ENCODE peak calls at places on chromosome 7, in six cellular contexts. K, R, E, Z, B and P are unnamed samples.

GRCh38 chr7:121547341-121548092 is 151.4 kb upstream of the FAM3C start:
- DNase-seq in K (no peak), R (no peak), E (peak), Z (peak), B (no peak), P (no peak)

GRCh38 chr7:25854608-25855497 is 297.1 kb upstream of the NFE2L3 start:
- DNase-seq in K (no peak), R (peak), E (peak), Z (peak), B (no peak), P (peak)

GRCh38 chr7:99267530-99268360 is 4.9 kb upstream of the MYH16 start:
- DNase-seq in K (no peak), R (peak), E (no peak), Z (peak), B (peak), P (no peak)

GRCh38 chr7:151251328-151251925 is 2.9 kb upstream of the SMARCD3 start:
- DNase-seq in K (no peak), R (peak), E (no peak), Z (peak), B (no peak), P (peak)

GRCh38 chr7:151696738-151697514 is 177.2 kb upstream of the RHEB start:
- DNase-seq in K (no peak), R (no peak), E (no peak), Z (no peak), B (no peak), P (no peak)

GRCh38 chr7:134028853-134029252 is 98.3 kb upstream of the LRGUK start:
- DNase-seq in K (no peak), R (no peak), E (no peak), Z (no peak), B (no peak), P (no peak)

GRCh38 chr7:134365341-134366054 is 48.8 kb upstream of the SLC35B4 start:
- DNase-seq in K (no peak), R (no peak), E (no peak), Z (peak), B (no peak), P (no peak)

GRCh38 chr7:117048114-117048853 is 95.0 kb downstream of the ST7 start:
- DNase-seq in K (no peak), R (no peak), E (peak), Z (no peak), B (no peak), P (no peak)

GRCh38 chr7:159042084-159042483 is 102.6 kb downstream of the VIPR2 start:
- DNase-seq in K (no peak), R (no peak), E (no peak), Z (no peak), B (no peak), P (no peak)

GRCh38 chr7:15684834-15685233 is 1.6 kb downstream of the MEOX2 start:
- DNase-seq in K (no peak), R (peak), E (no peak), Z (no peak), B (no peak), P (no peak)

GRCh38 chr7:45036801-45037200 is 36.8 kb downstream of the CCM2 start:
- DNase-seq in K (no peak), R (peak), E (no peak), Z (no peak), B (no peak), P (no peak)

GRCh38 chr7:131015131-131015954 is 281.3 kb upstream of the KLF14 start:
- DNase-seq in K (no peak), R (no peak), E (no peak), Z (peak), B (no peak), P (no peak)

GRCh38 chr7:2873686-2874551 is 29.8 kb upstream of the GNA12 start:
- DNase-seq in K (no peak), R (no peak), E (no peak), Z (peak), B (no peak), P (no peak)

GRCh38 chr7:141333459-141333858 is 217.8 kb upstream of the AGK start:
- DNase-seq in K (no peak), R (no peak), E (no peak), Z (no peak), B (no peak), P (no peak)

GRCh38 chr7:155299539-155300202 is 2.0 kb downstream of the INSIG1 start:
- DNase-seq in K (no peak), R (no peak), E (no peak), Z (no peak), B (no peak), P (no peak)

GRCh38 chr7:155296788-155297516 is 726 bp upstream of the INSIG1 start:
- DNase-seq in K (peak), R (peak), E (peak), Z (peak), B (peak), P (no peak)

GRCh38 chr7:155298834-155299538 is 1.3 kb downstream of the INSIG1 start:
- DNase-seq in K (peak), R (peak), E (peak), Z (peak), B (peak), P (peak)

GRCh38 chr7:155297517-155298287 is at the start of gene INSIG1:
- DNase-seq in K (peak), R (peak), E (peak), Z (peak), B (peak), P (peak)

DNA sequence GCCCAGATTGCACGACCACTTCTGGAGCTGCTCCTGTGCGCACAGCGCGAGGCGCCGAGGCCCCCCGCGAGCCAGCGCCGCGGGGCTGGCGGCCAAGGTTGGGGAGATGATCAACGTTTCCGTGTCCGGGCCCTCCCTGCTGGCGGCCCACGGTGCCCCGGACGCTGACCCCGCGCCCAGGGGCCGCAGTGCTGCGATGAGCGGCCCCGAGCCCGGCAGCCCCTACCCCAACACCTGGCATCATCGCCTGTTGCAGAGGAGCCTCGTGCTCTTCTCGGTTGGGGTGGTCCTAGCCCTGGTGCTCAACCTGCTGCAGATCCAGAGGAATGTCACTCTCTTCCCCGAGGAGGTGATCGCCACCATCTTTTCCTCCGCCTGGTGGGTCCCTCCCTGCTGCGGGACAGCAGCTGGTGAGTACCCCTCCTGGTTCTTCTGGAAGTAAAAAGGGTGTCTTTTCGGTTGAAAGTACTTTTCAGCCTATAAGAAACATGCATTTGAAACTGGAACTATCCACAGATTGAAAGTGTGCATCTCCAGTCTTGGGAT is 683 bp downstream of the INSIG1 start:
- DNase-seq in K (no peak), R (no peak), E (no peak), Z (no peak), B (no peak), P (peak)
- TF ChIP-seq CTCF in K (no peak), R (no peak), E (no peak), Z (no peak), B (no peak), P (no peak)

GRCh38 chr7:6530626-6531491 is 20.4 kb downstream of the GRID2IP start:
- DNase-seq in K (no peak), R (no peak), E (peak), Z (no peak), B (no peak), P (no peak)
- TF ChIP-seq CTCF in K (no peak), R (no peak), E (no peak), Z (no peak), B (no peak), P (no peak)

GRCh38 chr7:106779877-106780276 is 85.2 kb upstream of the PIK3CG start:
- DNase-seq in K (no peak), R (no peak), E (no peak), Z (no peak), B (no peak), P (no peak)
- TF ChIP-seq CTCF in K (no peak), R (no peak), E (peak), Z (no peak), B (no peak), P (no peak)

GRCh38 chr7:49776994-49777393 is 3.6 kb downstream of the VWC2 start:
- DNase-seq in K (no peak), R (no peak), E (no peak), Z (no peak), B (no peak), P (no peak)
- TF ChIP-seq CTCF in K (no peak), R (no peak), E (peak), Z (peak), B (no peak), P (no peak)

GRCh38 chr7:80726731-80727130 is 88.3 kb downstream of the CD36 start:
- DNase-seq in K (no peak), R (no peak), E (no peak), Z (no peak), B (no peak), P (no peak)

GRCh38 chr7:80736371-80736770 is 97.9 kb downstream of the CD36 start:
- DNase-seq in K (no peak), R (no peak), E (no peak), Z (peak), B (no peak), P (no peak)

GRCh38 chr7:80729586-80730320 is 91.3 kb downstream of the CD36 start:
- DNase-seq in K (no peak), R (no peak), E (no peak), Z (no peak), B (no peak), P (no peak)

GRCh38 chr7:80735330-80735729 is 96.9 kb downstream of the CD36 start:
- DNase-seq in K (no peak), R (no peak), E (no peak), Z (no peak), B (no peak), P (no peak)

GRCh38 chr7:80732635-80733034 is 94.2 kb downstream of the CD36 start:
- DNase-seq in K (no peak), R (no peak), E (no peak), Z (no peak), B (no peak), P (no peak)
- TF ChIP-seq CTCF in K (no peak), R (no peak), E (no peak), Z (peak), B (no peak), P (peak)